ENCODE peak calls at places on chromosomes 13 and 19, in four cellular contexts. H is dorsolateral prefrontal cortex, W is NCI-H1092 treated with DMSO at 0.1 percent for 48 hours, F is Peyer's patch. L is an unnamed sample.

GRCh38 chr19:19107663-19108062 is 30.6 kb downstream of the TMEM161A start:
- DNase-seq in H (no peak), W (no peak), F (no peak), L (no peak)

GRCh38 chr19:33804021-33804799 is 7.5 kb downstream of the KCTD15 start:
- DNase-seq in F (peak; percentile 89), H (no peak), W (no peak), L (no peak)

GRCh38 chr13:97238432-97238831 is 16.3 kb downstream of the MBNL2 start:
- DNase-seq in F (no peak), H (no peak), W (no peak), L (no peak)

GRCh38 chr19:19618384-19619051 is at the start of gene PBX4:
- DNase-seq in W (peak; percentile 95), F (peak; percentile 96), H (peak; percentile 91), L (peak; percentile 89)

GRCh38 chr13:61685683-61686013 is 270.0 kb upstream of the PCDH20 start:
- DNase-seq in F (no peak), H (no peak), W (peak; percentile 16), L (no peak)

GRCh38 chr19:18150776-18151624 is 2.0 kb upstream of the PIK3R2 start:
- DNase-seq in W (no peak), F (no peak), H (no peak), L (no peak)

GRCh38 chr13:102231486-102231885 is 170.4 kb downstream of the FGF14 start:
- DNase-seq in F (no peak), H (no peak), W (no peak), L (no peak)

GRCh38 chr13:23656637-23657036 is 86.4 kb downstream of the TNFRSF19 start:
- DNase-seq in W (peak; percentile 92), F (no peak), H (no peak), L (peak; percentile 35)

GRCh38 chr13:86731987-86732386 is 932.8 kb upstream of the SLITRK6 start:
- DNase-seq in W (no peak), H (no peak), F (no peak), L (no peak)

GRCh38 chr19:45021971-45022370 is 16.9 kb upstream of the CLASRP start:
- DNase-seq in F (no peak), W (no peak), H (no peak), L (no peak)

GRCh38 chr19:57212109-57212508 is 18.7 kb upstream of the AURKC start:
- DNase-seq in W (no peak), H (no peak), F (no peak), L (no peak)

GRCh38 chr19:18274303-18274775 is at the start of gene IQCN:
- DNase-seq in F (peak; percentile 78), H (no peak), W (no peak), L (no peak)

GRCh38 chr13:25783480-25784081 is 268.2 kb downstream of the SHISA2 start:
- DNase-seq in W (peak; percentile 76), H (no peak), F (no peak), L (no peak)